ENCODE peak calls at places on chromosomes 7 and 10, in six cellular contexts. One of them, this sample, is unnamed.

GRCh38 chr10:88281592-88282268 is 301.4 kb downstream of the RNLS start:
- DNase-seq in mammary epithelial cell: peak
- DNase-seq in endothelial cell: no peak
- DNase-seq in cardiac muscle cell: peak
- DNase-seq in sigmoid colon: no peak
- DNase-seq in PC-9: no peak
- DNase-seq in this sample: no peak

GRCh38 chr7:90119178-90119971 is 34.9 kb upstream of the STEAP1 start:
- DNase-seq in mammary epithelial cell: peak
- DNase-seq in endothelial cell: peak
- DNase-seq in cardiac muscle cell: peak
- DNase-seq in sigmoid colon: peak
- DNase-seq in PC-9: peak
- DNase-seq in this sample: peak

GRCh38 chr7:32034052-32034451 is 36.2 kb downstream of the PDE1C start:
- DNase-seq in mammary epithelial cell: peak
- DNase-seq in endothelial cell: no peak
- DNase-seq in cardiac muscle cell: no peak
- DNase-seq in sigmoid colon: no peak
- DNase-seq in PC-9: no peak
- DNase-seq in this sample: peak

GRCh38 chr7:128963327-128963757 is 25.6 kb downstream of the IRF5 start:
- DNase-seq in mammary epithelial cell: peak
- DNase-seq in endothelial cell: no peak
- DNase-seq in cardiac muscle cell: no peak
- DNase-seq in sigmoid colon: no peak
- DNase-seq in PC-9: no peak
- DNase-seq in this sample: no peak

GRCh38 chr7:30914611-30915601 is 3.3 kb downstream of the AQP1 start:
- DNase-seq in mammary epithelial cell: peak
- DNase-seq in endothelial cell: no peak
- DNase-seq in cardiac muscle cell: peak
- DNase-seq in sigmoid colon: no peak
- DNase-seq in PC-9: peak
- DNase-seq in this sample: peak

GRCh38 chr10:43206391-43207235 is 60.3 kb downstream of the RASGEF1A start:
- DNase-seq in mammary epithelial cell: no peak
- DNase-seq in endothelial cell: peak
- DNase-seq in cardiac muscle cell: no peak
- DNase-seq in sigmoid colon: peak
- DNase-seq in PC-9: no peak
- DNase-seq in this sample: no peak

GRCh38 chr7:121994625-121995410 is 121.9 kb downstream of the PTPRZ1 start:
- DNase-seq in mammary epithelial cell: peak
- DNase-seq in endothelial cell: peak
- DNase-seq in cardiac muscle cell: peak
- DNase-seq in sigmoid colon: no peak
- DNase-seq in PC-9: peak
- DNase-seq in this sample: peak

GRCh38 chr10:132397036-132397541 is at the start of gene PWWP2B:
- DNase-seq in mammary epithelial cell: no peak
- DNase-seq in endothelial cell: peak
- DNase-seq in cardiac muscle cell: peak
- DNase-seq in sigmoid colon: peak
- DNase-seq in PC-9: peak
- DNase-seq in this sample: peak

GRCh38 chr10:100656479-100656878 is 88.9 kb upstream of the PAX2 start:
- DNase-seq in mammary epithelial cell: peak
- DNase-seq in endothelial cell: peak
- DNase-seq in cardiac muscle cell: peak
- DNase-seq in sigmoid colon: no peak
- DNase-seq in PC-9: no peak
- DNase-seq in this sample: peak

GRCh38 chr10:6766061-6766460 is 186.0 kb upstream of the PRKCQ start:
- DNase-seq in mammary epithelial cell: no peak
- DNase-seq in endothelial cell: no peak
- DNase-seq in cardiac muscle cell: peak
- DNase-seq in sigmoid colon: no peak
- DNase-seq in PC-9: no peak
- DNase-seq in this sample: no peak

GRCh38 chr10:34047389-34047788 is 712.9 kb upstream of the NRP1 start:
- DNase-seq in mammary epithelial cell: no peak
- DNase-seq in endothelial cell: no peak
- DNase-seq in cardiac muscle cell: no peak
- DNase-seq in sigmoid colon: no peak
- DNase-seq in PC-9: no peak
- DNase-seq in this sample: no peak

GRCh38 chr10:129952771-129953489 is 11.1 kb downstream of the EBF3 start:
- DNase-seq in mammary epithelial cell: no peak
- DNase-seq in endothelial cell: no peak
- DNase-seq in cardiac muscle cell: peak
- DNase-seq in sigmoid colon: peak
- DNase-seq in PC-9: no peak
- DNase-seq in this sample: no peak

GRCh38 chr10:76910184-76910962 is 727.2 kb downstream of the KCNMA1 start:
- DNase-seq in mammary epithelial cell: no peak
- DNase-seq in endothelial cell: no peak
- DNase-seq in cardiac muscle cell: no peak
- DNase-seq in sigmoid colon: no peak
- DNase-seq in PC-9: no peak
- DNase-seq in this sample: no peak

GRCh38 chr10:133347636-133348517 is 704 bp downstream of the PRAP1 start:
- DNase-seq in mammary epithelial cell: no peak
- DNase-seq in endothelial cell: no peak
- DNase-seq in cardiac muscle cell: no peak
- DNase-seq in sigmoid colon: no peak
- DNase-seq in PC-9: no peak
- DNase-seq in this sample: no peak

GRCh38 chr7:139328375-139328774 is 12.8 kb upstream of the FMC1 start:
- DNase-seq in mammary epithelial cell: peak
- DNase-seq in endothelial cell: no peak
- DNase-seq in cardiac muscle cell: peak
- DNase-seq in sigmoid colon: no peak
- DNase-seq in PC-9: no peak
- DNase-seq in this sample: no peak

GRCh38 chr10:6537704-6538103 is 42.4 kb downstream of the PRKCQ start:
- DNase-seq in mammary epithelial cell: no peak
- DNase-seq in endothelial cell: no peak
- DNase-seq in cardiac muscle cell: no peak
- DNase-seq in sigmoid colon: no peak
- DNase-seq in PC-9: no peak
- DNase-seq in this sample: no peak

GRCh38 chr10:14093735-14094484 is 236.8 kb downstream of the FRMD4A start:
- DNase-seq in mammary epithelial cell: no peak
- DNase-seq in endothelial cell: peak
- DNase-seq in cardiac muscle cell: peak
- DNase-seq in sigmoid colon: no peak
- DNase-seq in PC-9: no peak
- DNase-seq in this sample: peak

GRCh38 chr10:88791924-88792323 is 10.6 kb upstream of the LIPM start:
- DNase-seq in mammary epithelial cell: peak
- DNase-seq in endothelial cell: peak
- DNase-seq in cardiac muscle cell: peak
- DNase-seq in sigmoid colon: no peak
- DNase-seq in PC-9: no peak
- DNase-seq in this sample: peak

GRCh38 chr7:34075543-34075942 is 170.2 kb downstream of the BMPER start:
- DNase-seq in mammary epithelial cell: no peak
- DNase-seq in endothelial cell: no peak
- DNase-seq in cardiac muscle cell: no peak
- DNase-seq in sigmoid colon: no peak
- DNase-seq in PC-9: no peak
- DNase-seq in this sample: no peak

GRCh38 chr10:34254596-34254995 is 560.5 kb downstream of the PARD3 start:
- DNase-seq in mammary epithelial cell: peak
- DNase-seq in endothelial cell: no peak
- DNase-seq in cardiac muscle cell: peak
- DNase-seq in sigmoid colon: no peak
- DNase-seq in PC-9: peak
- DNase-seq in this sample: peak

GRCh38 chr7:97118306-97118917 is 914 bp downstream of the SDHAF3 start:
- DNase-seq in mammary epithelial cell: no peak
- DNase-seq in endothelial cell: no peak
- DNase-seq in cardiac muscle cell: peak
- DNase-seq in sigmoid colon: no peak
- DNase-seq in PC-9: no peak
- DNase-seq in this sample: no peak

GRCh38 chr7:43110790-43111362 is 1.6 kb upstream of the HECW1 start:
- DNase-seq in mammary epithelial cell: no peak
- DNase-seq in endothelial cell: no peak
- DNase-seq in cardiac muscle cell: no peak
- DNase-seq in sigmoid colon: no peak
- DNase-seq in PC-9: no peak
- DNase-seq in this sample: no peak

GRCh38 chr7:73851410-73852338 is 9.3 kb upstream of the TMEM270 start:
- DNase-seq in mammary epithelial cell: peak
- DNase-seq in endothelial cell: no peak
- DNase-seq in cardiac muscle cell: peak
- DNase-seq in sigmoid colon: no peak
- DNase-seq in PC-9: peak
- DNase-seq in this sample: peak

DNA sequence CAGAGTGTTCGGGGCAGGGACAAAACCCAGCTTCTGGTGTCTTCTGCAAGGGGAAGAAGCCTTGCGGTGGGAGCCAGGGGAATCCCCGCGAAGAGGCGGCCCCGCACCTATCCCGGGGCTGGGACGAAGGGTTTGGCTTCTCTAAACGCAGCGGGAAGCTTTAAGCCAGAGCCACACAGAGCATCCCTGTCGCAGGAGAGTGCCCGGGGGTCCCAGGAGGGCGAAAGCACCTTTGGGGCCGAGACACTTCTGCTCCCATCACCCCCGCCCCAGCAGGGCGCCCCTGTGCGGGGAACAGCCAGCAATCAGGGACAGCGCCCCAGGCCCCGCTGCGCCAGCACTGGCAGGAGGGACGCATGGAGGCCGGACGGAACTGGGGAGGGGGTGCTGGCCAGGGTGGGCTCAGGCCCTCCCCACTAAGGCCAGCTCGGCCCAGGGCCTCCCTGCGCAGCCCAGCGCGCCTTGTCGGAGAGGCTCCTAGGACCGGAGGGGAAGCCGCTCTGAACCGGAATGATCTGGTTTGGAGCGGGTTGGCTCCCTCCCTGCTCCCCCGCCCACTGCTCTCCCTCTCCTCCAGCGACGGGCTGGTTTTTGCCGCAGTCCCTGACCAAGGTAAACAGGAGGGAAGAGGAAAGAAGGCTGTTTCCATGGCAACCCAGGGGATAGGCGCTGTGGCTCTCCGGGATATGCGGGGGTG is 63.9 kb downstream of the TMEM209 start:
- DNase-seq in mammary epithelial cell: no peak
- DNase-seq in endothelial cell: peak
- DNase-seq in cardiac muscle cell: peak
- DNase-seq in sigmoid colon: peak
- DNase-seq in PC-9: no peak
- DNase-seq in this sample: peak
- TF ChIP-seq CTCF in mammary epithelial cell: no peak
- TF ChIP-seq CTCF in endothelial cell: no peak
- TF ChIP-seq CTCF in cardiac muscle cell: peak
- TF ChIP-seq CTCF in sigmoid colon: no peak
- TF ChIP-seq CTCF in PC-9: no peak
- TF ChIP-seq CTCF in this sample: no peak

DNA sequence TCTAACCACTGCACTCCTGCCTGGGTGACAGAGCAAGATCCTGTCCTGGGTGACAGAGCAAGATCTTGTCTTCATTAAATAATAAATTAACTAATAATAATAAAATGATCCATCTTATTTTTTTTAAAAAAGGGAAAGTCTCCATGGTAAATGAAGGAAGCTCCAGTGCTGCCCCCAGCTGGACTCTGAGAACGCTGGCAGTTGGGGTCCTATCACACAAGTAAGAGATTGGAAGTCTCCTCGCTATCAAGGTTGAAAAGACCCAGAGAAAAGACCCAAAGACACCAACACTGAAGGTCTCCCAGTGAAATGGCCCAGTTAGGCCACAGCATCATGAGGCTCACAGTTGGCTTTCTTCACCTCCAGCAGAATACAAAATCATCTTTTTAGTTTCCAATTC is 13.8 kb upstream of the C10orf67 start:
- DNase-seq in mammary epithelial cell: no peak
- DNase-seq in endothelial cell: peak
- DNase-seq in cardiac muscle cell: peak
- DNase-seq in sigmoid colon: no peak
- DNase-seq in PC-9: no peak
- DNase-seq in this sample: no peak
- TF ChIP-seq CTCF in mammary epithelial cell: no peak
- TF ChIP-seq CTCF in endothelial cell: no peak
- TF ChIP-seq CTCF in cardiac muscle cell: peak
- TF ChIP-seq CTCF in sigmoid colon: no peak
- TF ChIP-seq CTCF in PC-9: no peak
- TF ChIP-seq CTCF in this sample: peak

DNA sequence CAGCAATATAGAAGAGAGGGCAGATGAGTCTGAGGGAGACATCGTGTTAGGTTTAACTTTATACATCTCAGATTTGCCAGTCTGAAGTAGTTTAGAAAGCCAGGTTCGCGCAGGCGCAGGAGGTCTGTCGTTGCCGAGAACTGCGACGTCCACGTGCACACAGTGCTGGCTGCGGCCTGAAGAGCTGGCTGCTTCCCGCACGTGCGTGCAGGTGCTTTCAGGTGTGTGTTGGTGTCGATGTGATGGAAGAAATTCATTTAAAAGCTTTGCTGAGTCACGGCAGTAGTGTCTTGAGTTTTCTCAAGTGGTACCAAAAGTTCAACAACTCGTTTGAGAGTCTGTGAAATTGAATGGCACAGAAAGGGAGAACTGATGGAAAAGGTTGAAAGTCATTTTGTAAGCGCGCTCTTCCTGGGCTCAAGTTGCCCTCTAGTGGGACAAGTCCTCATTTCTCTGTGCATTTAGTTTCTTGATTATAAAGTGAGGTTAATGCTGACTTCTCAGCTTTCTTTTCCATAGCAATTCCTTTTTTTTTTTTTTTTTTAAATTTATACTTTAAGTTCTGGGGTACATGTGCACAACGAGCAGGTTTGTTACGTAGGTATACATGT is 18.7 kb downstream of the WDR37 start:
- DNase-seq in mammary epithelial cell: no peak
- DNase-seq in endothelial cell: no peak
- DNase-seq in cardiac muscle cell: peak
- DNase-seq in sigmoid colon: no peak
- DNase-seq in PC-9: no peak
- DNase-seq in this sample: no peak
- TF ChIP-seq CTCF in mammary epithelial cell: peak
- TF ChIP-seq CTCF in endothelial cell: no peak
- TF ChIP-seq CTCF in cardiac muscle cell: peak
- TF ChIP-seq CTCF in sigmoid colon: no peak
- TF ChIP-seq CTCF in PC-9: no peak
- TF ChIP-seq CTCF in this sample: no peak

GRCh38 chr10:120327671-120328070 is 129.4 kb upstream of the PLPP4 start:
- DNase-seq in mammary epithelial cell: no peak
- DNase-seq in endothelial cell: no peak
- DNase-seq in cardiac muscle cell: no peak
- DNase-seq in sigmoid colon: no peak
- DNase-seq in PC-9: no peak
- DNase-seq in this sample: no peak

DNA sequence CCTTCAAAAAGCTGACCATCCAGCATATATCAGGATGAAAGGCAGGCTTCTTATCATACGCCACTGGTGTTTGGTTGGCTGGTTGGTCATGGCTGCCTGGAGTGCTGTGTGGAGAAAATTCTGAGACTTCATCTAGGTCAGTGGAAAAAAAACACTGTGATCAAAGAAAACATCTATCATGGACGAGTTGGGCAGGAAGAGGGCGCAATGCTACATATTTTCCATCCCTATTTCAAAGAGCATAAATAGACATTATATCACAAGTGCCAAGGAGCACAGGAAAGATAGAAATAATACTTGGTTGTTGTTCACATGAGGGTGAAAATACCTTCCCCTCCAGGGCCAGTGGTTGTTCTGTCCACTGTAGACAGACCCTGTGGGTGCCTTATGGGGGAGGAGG is 128.4 kb upstream of the PLPP4 start:
- DNase-seq in mammary epithelial cell: no peak
- DNase-seq in endothelial cell: no peak
- DNase-seq in cardiac muscle cell: no peak
- DNase-seq in sigmoid colon: no peak
- DNase-seq in PC-9: no peak
- DNase-seq in this sample: no peak
- TF ChIP-seq CTCF in mammary epithelial cell: no peak
- TF ChIP-seq CTCF in endothelial cell: no peak
- TF ChIP-seq CTCF in cardiac muscle cell: no peak
- TF ChIP-seq CTCF in sigmoid colon: no peak
- TF ChIP-seq CTCF in PC-9: no peak
- TF ChIP-seq CTCF in this sample: no peak